ENCODE peak calls at places on chromosomes 3 and 15, in seven cellular contexts. J, K, I, Z, O, P and G are unnamed samples.
A peak's percentile ranks its signal among the peaks of the same experiment; 100 is the strongest.

GRCh38 chr15:47407692-47408091 is 309.6 kb upstream of the SEMA6D start:
- ATAC-seq in J (no peak), K (no peak), I (no peak), Z (no peak), O (no peak), P (no peak), G (no peak)

GRCh38 chr3:126127904-126128303 is 44.0 kb upstream of the SLC41A3 start:
- ATAC-seq in J (no peak), K (no peak), I (no peak), Z (no peak), O (no peak), P (no peak), G (no peak)

GRCh38 chr15:49327927-49328326 is 95.1 kb upstream of the FGF7 start:
- ATAC-seq in J (no peak), K (no peak), I (no peak), Z (no peak), O (no peak), P (no peak), G (no peak)

GRCh38 chr15:74173545-74174215 is at the start of gene ISLR:
- ATAC-seq in J (peak; percentile 83), K (no peak), I (peak; percentile 77), Z (no peak), O (no peak), P (peak; percentile 23), G (peak; percentile 2)

GRCh38 chr3:101762041-101762646 is 16.9 kb upstream of the NXPE3 start:
- ATAC-seq in J (no peak), K (no peak), I (no peak), Z (no peak), O (no peak), P (no peak), G (no peak)

GRCh38 chr3:63514678-63515077 is 137.8 kb upstream of the SNTN start:
- ATAC-seq in J (no peak), K (no peak), I (no peak), Z (no peak), O (no peak), P (no peak), G (no peak)

GRCh38 chr3:150761831-150762661 is 923 bp downstream of the SIAH2 start:
- ATAC-seq in J (peak; percentile 44), K (no peak), I (no peak), Z (no peak), O (no peak), P (peak; percentile 11), G (no peak)

GRCh38 chr3:11211531-11212300 is 57.4 kb downstream of the HRH1 start:
- ATAC-seq in J (peak; percentile 64), K (no peak), I (peak; percentile 32), Z (no peak), O (no peak), P (no peak), G (no peak)

GRCh38 chr3:25071846-25072245 is 356.2 kb upstream of the RARB start:
- ATAC-seq in J (no peak), K (no peak), I (no peak), Z (no peak), O (no peak), P (no peak), G (no peak)

GRCh38 chr3:143348486-143349327 is 229.1 kb downstream of the CHST2 start:
- ATAC-seq in J (no peak), K (peak; percentile 69), I (no peak), Z (no peak), O (no peak), P (no peak), G (no peak)